ENCODE peak calls at places on chromosomes 12 and 14, in nine cellular contexts. One of them, this sample, is unnamed.

GRCh38 chr14:22820731-22821130 is 5.5 kb upstream of the SLC7A7 start:
- DNase-seq in nephron progenitor cell: no peak
- DNase-seq in T follicular helper cell: no peak
- DNase-seq in stimulated activated CD8-positive, alpha-beta memory T cell treated with anti-CD3 and anti-CD28 coated beads, Interleukin-2, amount 100 ng/mL, for 1 hour: no peak
- DNase-seq in Calu3: peak; percentile 31
- DNase-seq in NCI-H345: peak; percentile 35
- DNase-seq in substantia nigra: no peak
- DNase-seq in activated CD4-positive, alpha-beta T cell treated with anti-CD3 and anti-CD28 coated beads for 36 hours: no peak
- DNase-seq in foreskin fibroblast: peak; percentile 57
- DNase-seq in this sample: no peak

GRCh38 chr14:55301722-55302121 is 30.5 kb downstream of the FBXO34 start:
- DNase-seq in substantia nigra: no peak
- DNase-seq in NCI-H345: no peak
- DNase-seq in stimulated activated CD8-positive, alpha-beta memory T cell treated with anti-CD3 and anti-CD28 coated beads, Interleukin-2, amount 100 ng/mL, for 1 hour: no peak
- DNase-seq in Calu3: peak; percentile 13
- DNase-seq in nephron progenitor cell: no peak
- DNase-seq in foreskin fibroblast: peak; percentile 72
- DNase-seq in activated CD4-positive, alpha-beta T cell treated with anti-CD3 and anti-CD28 coated beads for 36 hours: peak; percentile 14
- DNase-seq in T follicular helper cell: no peak
- DNase-seq in this sample: no peak

GRCh38 chr12:1083888-1084262 is 92.9 kb downstream of the ERC1 start:
- DNase-seq in stimulated activated CD8-positive, alpha-beta memory T cell treated with anti-CD3 and anti-CD28 coated beads, Interleukin-2, amount 100 ng/mL, for 1 hour: no peak
- DNase-seq in foreskin fibroblast: peak; percentile 48
- DNase-seq in nephron progenitor cell: no peak
- DNase-seq in activated CD4-positive, alpha-beta T cell treated with anti-CD3 and anti-CD28 coated beads for 36 hours: no peak
- DNase-seq in Calu3: no peak
- DNase-seq in substantia nigra: no peak
- DNase-seq in NCI-H345: peak; percentile 3
- DNase-seq in T follicular helper cell: no peak
- DNase-seq in this sample: no peak

GRCh38 chr12:54945082-54945481 is 39.5 kb downstream of the TESPA1 start:
- DNase-seq in Calu3: no peak
- DNase-seq in T follicular helper cell: no peak
- DNase-seq in nephron progenitor cell: no peak
- DNase-seq in substantia nigra: no peak
- DNase-seq in stimulated activated CD8-positive, alpha-beta memory T cell treated with anti-CD3 and anti-CD28 coated beads, Interleukin-2, amount 100 ng/mL, for 1 hour: no peak
- DNase-seq in foreskin fibroblast: no peak
- DNase-seq in activated CD4-positive, alpha-beta T cell treated with anti-CD3 and anti-CD28 coated beads for 36 hours: no peak
- DNase-seq in NCI-H345: no peak
- DNase-seq in this sample: no peak

GRCh38 chr12:124231980-124232653 is 62.8 kb upstream of the RFLNA start:
- DNase-seq in foreskin fibroblast: no peak
- DNase-seq in substantia nigra: no peak
- DNase-seq in Calu3: no peak
- DNase-seq in nephron progenitor cell: no peak
- DNase-seq in activated CD4-positive, alpha-beta T cell treated with anti-CD3 and anti-CD28 coated beads for 36 hours: no peak
- DNase-seq in stimulated activated CD8-positive, alpha-beta memory T cell treated with anti-CD3 and anti-CD28 coated beads, Interleukin-2, amount 100 ng/mL, for 1 hour: no peak
- DNase-seq in NCI-H345: peak; percentile 89
- DNase-seq in T follicular helper cell: no peak
- DNase-seq in this sample: no peak

GRCh38 chr12:9340422-9341259 is 132.4 kb upstream of the PZP start:
- DNase-seq in stimulated activated CD8-positive, alpha-beta memory T cell treated with anti-CD3 and anti-CD28 coated beads, Interleukin-2, amount 100 ng/mL, for 1 hour: no peak
- DNase-seq in NCI-H345: no peak
- DNase-seq in foreskin fibroblast: peak; percentile 85
- DNase-seq in nephron progenitor cell: peak; percentile 31
- DNase-seq in activated CD4-positive, alpha-beta T cell treated with anti-CD3 and anti-CD28 coated beads for 36 hours: no peak
- DNase-seq in T follicular helper cell: no peak
- DNase-seq in Calu3: no peak
- DNase-seq in substantia nigra: no peak
- DNase-seq in this sample: no peak

GRCh38 chr12:41188841-41189394 is 798 bp downstream of the PDZRN4 start:
- DNase-seq in activated CD4-positive, alpha-beta T cell treated with anti-CD3 and anti-CD28 coated beads for 36 hours: peak; percentile 7
- DNase-seq in nephron progenitor cell: no peak
- DNase-seq in stimulated activated CD8-positive, alpha-beta memory T cell treated with anti-CD3 and anti-CD28 coated beads, Interleukin-2, amount 100 ng/mL, for 1 hour: no peak
- DNase-seq in T follicular helper cell: no peak
- DNase-seq in Calu3: peak; percentile 0
- DNase-seq in foreskin fibroblast: no peak
- DNase-seq in substantia nigra: no peak
- DNase-seq in NCI-H345: peak; percentile 46
- DNase-seq in this sample: no peak

GRCh38 chr12:108833355-108833733 is 24.0 kb downstream of the SSH1 start:
- DNase-seq in Calu3: peak; percentile 83
- DNase-seq in foreskin fibroblast: peak; percentile 90
- DNase-seq in activated CD4-positive, alpha-beta T cell treated with anti-CD3 and anti-CD28 coated beads for 36 hours: no peak
- DNase-seq in nephron progenitor cell: no peak
- DNase-seq in T follicular helper cell: no peak
- DNase-seq in NCI-H345: no peak
- DNase-seq in substantia nigra: no peak
- DNase-seq in stimulated activated CD8-positive, alpha-beta memory T cell treated with anti-CD3 and anti-CD28 coated beads, Interleukin-2, amount 100 ng/mL, for 1 hour: no peak
- DNase-seq in this sample: no peak

This sample was measured in neural crest cell.